ENCODE peak calls at places on chromosomes 16 and 17, in seven cellular contexts. U is HepG2, I is K562, O is H1, F is HCT116, J is endothelial cell of umbilical vein, S is GM12878. R is an unnamed sample.

GRCh38 chr17:66730497-66730923 is 104.4 kb upstream of the CACNG5 start:
- DNase-seq in S (no peak), O (peak; percentile 49), U (no peak), I (no peak), F (no peak), J (no peak), R (no peak)

GRCh38 chr17:29615048-29615385 is 7.7 kb downstream of the CORO6 start:
- DNase-seq in O (no peak), F (no peak), U (no peak), S (no peak), J (no peak), I (peak; percentile 47), R (no peak)

GRCh38 chr16:28101533-28101890 is 38.0 kb upstream of the GSG1L start:
- DNase-seq in O (no peak), I (no peak), J (no peak), S (no peak), U (no peak), F (no peak), R (no peak)

GRCh38 chr17:71922439-71922838 is 198.4 kb upstream of the SOX9 start:
- DNase-seq in F (no peak), I (no peak), O (no peak), J (no peak), U (no peak), S (peak; percentile 20), R (no peak)

GRCh38 chr16:63005356-63005755 is 969.1 kb upstream of the CDH8 start:
- DNase-seq in O (no peak), S (no peak), U (no peak), I (no peak), J (no peak), F (no peak), R (no peak)

GRCh38 chr17:28864991-28865849 is 10.4 kb downstream of the ERAL1 start:
- DNase-seq in F (no peak), O (no peak), S (no peak), J (peak; percentile 44), U (peak; percentile 37), I (peak; percentile 97), R (no peak)

GRCh38 chr17:4919511-4920047 is 12.5 kb upstream of the GP1BA start:
- DNase-seq in S (no peak), O (no peak), J (no peak), U (no peak), I (no peak), F (no peak), R (no peak)

GRCh38 chr16:81939164-81940067 is 71.9 kb downstream of the SDR42E1 start:
- DNase-seq in S (no peak), O (no peak), U (no peak), I (no peak), J (peak; percentile 12), F (no peak), R (no peak)

GRCh38 chr17:70091681-70092080 is 16.7 kb downstream of the KCNJ16 start:
- DNase-seq in U (no peak), S (no peak), J (peak; percentile 39), F (no peak), I (no peak), O (no peak), R (no peak)

GRCh38 chr16:81094771-81095251 is 1.4 kb downstream of the GCSH start:
- DNase-seq in S (no peak), O (no peak), F (no peak), I (no peak), J (no peak), U (no peak), R (no peak)

GRCh38 chr16:55506708-55507107 is 2.2 kb upstream of the LPCAT2 start:
- DNase-seq in O (no peak), U (no peak), J (no peak), I (no peak), S (no peak), F (no peak), R (no peak)

GRCh38 chr16:29821663-29822115 is 1.4 kb downstream of the MVP start:
- DNase-seq in S (no peak), I (no peak), J (peak; percentile 55), F (peak; percentile 70), O (no peak), U (no peak), R (no peak)
- H3K9ac ChIP-seq in S (peak overlapping the region; percentile 91), I (no peak overlapping the region), J (peak overlapping the region; percentile 63), F (peak overlapping the region; percentile 67), O (no peak overlapping the region), U (peak overlapping the region; percentile 56), R (peak overlapping the region; percentile 33)

GRCh38 chr17:17942846-17943245 is 29.4 kb downstream of the TOM1L2 start:
- DNase-seq in I (no peak), F (no peak), U (no peak), J (peak; percentile 45), O (no peak), S (no peak), R (no peak)
- TF ChIP-seq EZH2 in I (no peak), F (no peak), U (no peak), J (no peak), O (no peak), S (no peak), R (no peak)

DNA sequence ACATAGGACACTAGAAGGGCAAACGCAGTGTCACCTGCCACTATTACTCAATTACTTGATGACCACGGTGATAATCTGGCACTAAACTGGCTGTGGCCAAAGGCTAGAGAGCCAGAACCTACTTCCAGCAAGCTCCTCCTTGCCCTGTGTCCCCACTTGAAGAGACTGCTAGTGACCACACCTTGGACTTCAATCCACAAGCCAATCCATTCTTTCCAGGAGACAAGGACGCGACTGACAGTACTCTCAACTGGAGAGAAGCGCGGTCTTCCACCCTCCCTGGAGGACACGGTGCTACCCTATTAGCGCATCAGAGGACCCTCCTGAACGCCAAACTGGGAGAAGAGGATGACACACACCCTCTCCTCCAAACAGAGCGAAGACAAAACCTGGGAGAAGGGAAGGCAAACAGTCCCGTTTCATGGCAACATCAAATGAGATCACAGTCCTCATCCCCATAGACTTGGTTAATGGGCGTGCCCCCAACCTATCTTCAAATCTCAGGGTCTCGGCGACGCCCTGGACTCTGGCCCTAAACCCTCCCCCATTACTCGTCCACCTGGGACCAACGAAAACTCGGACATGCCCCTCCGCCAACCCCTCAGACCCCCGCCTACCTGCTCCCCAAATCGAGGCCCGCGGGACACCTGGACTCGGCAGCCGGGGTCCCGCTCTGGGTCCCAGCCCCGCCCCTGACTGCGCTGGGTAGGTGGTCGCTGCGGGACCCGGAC is 508 bp downstream of the FLCN start:
- DNase-seq in F (no peak), S (no peak), O (no peak), I (peak; percentile 68), J (peak; percentile 23), U (peak; percentile 50), R (no peak)
- TF ChIP-seq POLR2AphosphoS5 in F (no peak), S (no peak), O (no peak), I (no peak), J (no peak), U (no peak), R (no peak)

DNA sequence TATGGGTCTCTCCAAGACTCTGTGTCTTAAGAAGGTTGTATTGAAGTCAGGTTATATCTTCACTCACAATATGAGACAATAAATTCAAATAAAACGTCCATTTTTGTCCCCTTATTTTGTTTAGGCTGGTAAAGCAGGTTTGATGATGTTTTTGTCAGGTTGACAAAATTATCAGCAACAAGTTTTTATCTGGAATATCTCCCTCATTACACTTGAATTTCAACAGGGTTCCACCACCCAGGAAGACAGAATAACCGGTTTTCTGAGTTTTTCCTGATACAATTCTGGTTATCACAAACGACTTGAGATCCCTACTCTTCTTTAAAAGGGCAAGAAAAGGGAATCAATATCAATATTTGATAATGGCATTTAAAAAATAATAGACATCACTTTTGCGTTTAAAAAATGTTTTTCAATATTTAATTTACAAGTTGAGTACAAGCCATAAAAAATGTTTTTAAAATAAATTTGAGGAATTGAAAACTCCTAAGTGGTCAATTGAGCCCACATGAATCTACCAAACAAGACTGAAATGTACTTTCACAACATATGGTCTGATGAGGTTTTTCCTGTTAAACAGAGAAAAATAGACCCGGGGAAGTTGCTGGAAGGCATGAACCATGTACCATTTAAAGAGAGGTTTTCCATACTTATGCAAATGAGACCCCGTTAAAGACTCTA is 1.4 kb upstream of the ATP6V0A1 start:
- DNase-seq in I (no peak), J (peak; percentile 56), F (no peak), U (no peak), S (peak; percentile 65), O (no peak), R (no peak)
- H3K9ac ChIP-seq in I (peak overlapping the region; percentile 64), J (peak overlapping the region; percentile 6), F (no peak overlapping the region), U (no peak overlapping the region), S (peak overlapping the region; percentile 28), O (no peak overlapping the region), R (no peak overlapping the region)

GRCh38 chr17:48722924-48723554 is at the start of gene PRAC2:
- DNase-seq in O (no peak), I (no peak), F (no peak), S (no peak), J (no peak), U (no peak), R (peak; percentile 79)
- TF ChIP-seq EZH2 in O (peak; percentile 31), I (no peak), F (no peak), S (no peak), J (no peak), U (no peak), R (no peak)

DNA sequence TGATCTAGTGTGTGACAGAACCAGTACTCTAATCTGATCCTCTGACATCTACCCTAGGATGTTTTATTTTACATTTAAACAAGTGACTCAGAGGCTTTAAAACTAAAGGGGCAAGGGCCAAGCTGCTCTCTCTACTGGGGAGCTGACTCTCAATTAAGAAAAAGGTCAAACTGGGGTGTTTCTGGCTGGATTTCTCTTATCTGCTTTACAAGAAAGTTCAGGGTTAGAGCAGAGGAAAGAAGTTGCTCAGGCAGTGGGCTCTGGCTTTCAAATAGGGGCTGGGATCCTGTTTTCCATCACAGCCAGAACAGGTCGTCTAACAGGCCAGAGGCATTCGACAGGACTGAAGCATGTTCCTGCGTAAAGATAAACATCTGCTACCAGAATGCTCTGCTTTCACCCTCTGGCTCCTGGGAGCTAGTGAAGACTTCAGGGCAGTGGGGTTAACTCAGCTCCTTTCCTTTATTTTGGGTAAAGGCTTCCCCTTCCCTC is 8.5 kb downstream of the MMP28 start:
- DNase-seq in S (no peak), J (no peak), I (no peak), O (no peak), U (no peak), F (no peak), R (no peak)
- TF ChIP-seq POLR2AphosphoS5 in S (no peak), J (no peak), I (no peak), O (no peak), U (no peak), F (no peak), R (no peak)

DNA sequence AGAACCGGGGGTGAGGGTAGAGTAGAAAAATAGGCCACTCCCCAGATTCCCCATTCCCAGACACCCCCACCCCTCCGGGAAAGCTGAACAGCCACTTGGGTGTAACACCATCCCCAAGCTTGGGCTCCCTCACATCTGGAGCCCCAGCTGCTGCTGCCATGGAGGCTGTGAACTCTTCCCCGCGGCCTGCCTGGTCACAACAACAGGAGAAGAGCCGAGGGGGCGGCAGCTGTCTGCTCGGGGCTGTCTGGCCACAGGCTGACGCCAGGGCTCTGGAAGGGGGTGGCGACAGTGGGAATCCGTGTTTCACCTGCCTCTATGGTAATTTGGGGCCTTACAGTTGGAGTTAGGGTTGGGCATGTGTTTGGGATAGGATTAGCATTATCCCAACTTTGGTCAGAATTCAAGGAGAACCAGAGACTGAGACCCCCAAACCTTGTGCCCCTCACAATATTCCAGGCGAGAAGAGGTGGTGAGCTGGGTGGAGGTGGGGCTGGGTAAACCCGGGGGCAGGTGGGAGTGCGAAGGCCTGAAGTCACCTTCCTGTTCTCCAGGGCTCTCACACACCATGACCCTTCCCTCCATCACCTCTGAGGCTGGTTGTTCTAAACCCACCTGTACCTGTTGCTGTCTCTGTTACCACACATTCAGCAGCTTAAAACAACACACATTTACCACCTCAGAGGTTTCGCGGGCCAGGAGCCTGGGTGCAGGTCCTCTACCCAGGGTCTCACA is 29.7 kb upstream of the NXPH3 start:
- DNase-seq in U (no peak), O (no peak), F (no peak), I (no peak), J (no peak), S (no peak), R (no peak)
- H3K9ac ChIP-seq in U (no peak overlapping the region), O (no peak overlapping the region), F (no peak overlapping the region), I (no peak overlapping the region), J (no peak overlapping the region), S (no peak overlapping the region), R (no peak overlapping the region)

GRCh38 chr17:9003355-9004131 is 17.8 kb upstream of the NTN1 start:
- DNase-seq in U (no peak), O (no peak), F (no peak), I (no peak), S (no peak), J (no peak), R (no peak)
- TF ChIP-seq EZH2 in U (no peak), O (no peak), F (no peak), I (no peak), S (no peak), J (no peak), R (no peak)

R was measured in SK-N-MC.